ENCODE peak calls at places on chromosomes 3 and 15, in ten cellular contexts. Z is fibroblast of mammary gland, A is Panc1, S is sigmoid colon, C is dorsolateral prefrontal cortex, W is lung, Q is OCI-LY7, X is progenitor cell of endocrine pancreas, I is neural crest cell, V is right atrium auricular region. L is an unnamed sample.

GRCh38 chr3:126928921-126929485 is 53.9 kb upstream of the PLXNA1 start:
- DNase-seq in Z (no peak), A (no peak), S (peak), C (no peak), W (no peak), Q (no peak), X (no peak), I (no peak), V (no peak), L (no peak)

GRCh38 chr15:93035953-93036810 is 52.8 kb downstream of the RGMA start:
- DNase-seq in Z (peak), A (no peak), S (peak), C (no peak), W (no peak), Q (peak), X (no peak), I (peak), V (no peak), L (peak)

GRCh38 chr3:29950232-29950631 is 656.2 kb upstream of the TGFBR2 start:
- DNase-seq in Z (no peak), A (no peak), S (no peak), C (no peak), W (no peak), Q (no peak), X (no peak), I (no peak), V (no peak), L (no peak)

GRCh38 chr3:1294566-1294965 is 201.7 kb downstream of the CNTN6 start:
- DNase-seq in Z (no peak), A (no peak), S (no peak), C (no peak), W (no peak), Q (no peak), X (no peak), I (no peak), V (no peak), L (no peak)

GRCh38 chr3:104586344-104586743 is 780.4 kb upstream of the ALCAM start:
- DNase-seq in Z (no peak), A (no peak), S (no peak), C (no peak), W (no peak), Q (no peak), X (no peak), I (no peak), V (no peak), L (no peak)

GRCh38 chr3:146308222-146308621 is 57.3 kb upstream of the PLSCR4 start:
- DNase-seq in Z (peak), A (no peak), S (no peak), C (no peak), W (no peak), Q (no peak), X (no peak), I (no peak), V (no peak), L (no peak)

GRCh38 chr3:119469378-119470189 is 821 bp downstream of the POGLUT1 start:
- DNase-seq in Z (peak), A (no peak), S (no peak), C (peak), W (no peak), Q (peak), X (no peak), I (no peak), V (no peak), L (no peak)

GRCh38 chr15:69026355-69026754 is 11.9 kb downstream of the NOX5 start:
- DNase-seq in Z (no peak), A (no peak), S (no peak), C (no peak), W (no peak), Q (no peak), X (no peak), I (no peak), V (no peak), L (no peak)

GRCh38 chr3:87298111-87298718 is 21.8 kb upstream of the POU1F1 start:
- DNase-seq in Z (peak), A (no peak), S (no peak), C (no peak), W (no peak), Q (peak), X (no peak), I (no peak), V (no peak), L (no peak)

GRCh38 chr3:122969585-122970453 is 57.7 kb downstream of the SEMA5B start:
- DNase-seq in Z (peak), A (no peak), S (no peak), C (no peak), W (no peak), Q (no peak), X (no peak), I (no peak), V (no peak), L (no peak)

GRCh38 chr15:52790166-52790708 is at the start of gene ONECUT1:
- DNase-seq in Z (peak), A (no peak), S (no peak), C (no peak), W (no peak), Q (peak), X (peak), I (peak), V (no peak), L (peak)

GRCh38 chr3:159854500-159855124 is 134.0 kb upstream of the IL12A start:
- DNase-seq in Z (peak), A (peak), S (no peak), C (no peak), W (no peak), Q (no peak), X (no peak), I (no peak), V (no peak), L (no peak)

GRCh38 chr3:152497457-152497856 is 228.7 kb downstream of the MBNL1 start:
- DNase-seq in Z (peak), A (no peak), S (no peak), C (no peak), W (no peak), Q (no peak), X (no peak), I (no peak), V (no peak), L (no peak)

GRCh38 chr3:172313671-172314070 is 134.6 kb downstream of the GHSR start:
- DNase-seq in Z (no peak), A (no peak), S (no peak), C (peak), W (no peak), Q (no peak), X (no peak), I (no peak), V (no peak), L (no peak)

GRCh38 chr3:126125341-126125740 is 41.4 kb upstream of the SLC41A3 start:
- DNase-seq in Z (no peak), A (no peak), S (peak), C (no peak), W (no peak), Q (no peak), X (no peak), I (no peak), V (no peak), L (no peak)

GRCh38 chr3:52123106-52123708 is 31.0 kb downstream of the POC1A start:
- DNase-seq in Z (peak), A (peak), S (peak), C (peak), W (peak), Q (peak), X (peak), I (peak), V (peak), L (peak)

GRCh38 chr3:63661242-63661641 is 8.8 kb downstream of the SNTN start:
- DNase-seq in Z (peak), A (no peak), S (no peak), C (no peak), W (no peak), Q (peak), X (no peak), I (no peak), V (no peak), L (no peak)

GRCh38 chr3:169541528-169541927 is 122.0 kb downstream of the MECOM start:
- DNase-seq in Z (no peak), A (no peak), S (no peak), C (no peak), W (no peak), Q (no peak), X (no peak), I (no peak), V (no peak), L (no peak)

GRCh38 chr3:149401215-149401925 is 23.9 kb upstream of the TM4SF1 start:
- DNase-seq in Z (peak), A (no peak), S (no peak), C (no peak), W (no peak), Q (peak), X (no peak), I (no peak), V (no peak), L (no peak)

GRCh38 chr3:101963902-101964362 is 114.6 kb downstream of the NFKBIZ start:
- DNase-seq in Z (peak), A (no peak), S (no peak), C (peak), W (no peak), Q (no peak), X (no peak), I (no peak), V (no peak), L (no peak)

GRCh38 chr15:71088155-71088554 is 27.1 kb upstream of the THSD4 start:
- DNase-seq in Z (no peak), A (no peak), S (no peak), C (no peak), W (no peak), Q (no peak), X (no peak), I (no peak), V (no peak), L (no peak)

GRCh38 chr3:19202303-19202702 is 54.0 kb downstream of the KCNH8 start:
- DNase-seq in Z (no peak), A (no peak), S (no peak), C (peak), W (no peak), Q (no peak), X (no peak), I (no peak), V (no peak), L (no peak)

GRCh38 chr3:126352476-126353454 is 4.4 kb downstream of the KLF15 start:
- DNase-seq in Z (peak), A (no peak), S (peak), C (peak), W (peak), Q (no peak), X (no peak), I (no peak), V (no peak), L (no peak)

GRCh38 chr15:32993285-32993684 is 201.2 kb downstream of the FMN1 start:
- DNase-seq in Z (peak), A (no peak), S (no peak), C (no peak), W (no peak), Q (peak), X (no peak), I (no peak), V (no peak), L (no peak)

GRCh38 chr3:107861422-107861821 is 229.4 kb downstream of the CD47 start:
- DNase-seq in Z (no peak), A (no peak), S (no peak), C (no peak), W (no peak), Q (no peak), X (no peak), I (no peak), V (no peak), L (no peak)

GRCh38 chr3:197031315-197032285 is 2.0 kb upstream of the MELTF start:
- DNase-seq in Z (peak), A (peak), S (peak), C (peak), W (peak), Q (no peak), X (no peak), I (no peak), V (peak), L (peak)

GRCh38 chr3:129036234-129037092 is 24.1 kb upstream of the GP9 start:
- DNase-seq in Z (no peak), A (no peak), S (no peak), C (no peak), W (no peak), Q (no peak), X (no peak), I (no peak), V (no peak), L (no peak)

GRCh38 chr3:151213881-151214280 is 10.9 kb upstream of the GPR171 start:
- DNase-seq in Z (peak), A (no peak), S (no peak), C (no peak), W (no peak), Q (no peak), X (no peak), I (no peak), V (no peak), L (no peak)

GRCh38 chr3:151213151-151213550 is 10.1 kb upstream of the GPR171 start:
- DNase-seq in Z (no peak), A (no peak), S (no peak), C (no peak), W (no peak), Q (no peak), X (no peak), I (no peak), V (no peak), L (no peak)

GRCh38 chr3:151209652-151210051 is 6.6 kb upstream of the GPR171 start:
- DNase-seq in Z (no peak), A (no peak), S (no peak), C (no peak), W (no peak), Q (no peak), X (no peak), I (no peak), V (no peak), L (no peak)

GRCh38 chr3:151214459-151214858 is 11.4 kb upstream of the GPR171 start:
- DNase-seq in Z (no peak), A (no peak), S (no peak), C (no peak), W (no peak), Q (no peak), X (no peak), I (no peak), V (no peak), L (no peak)

GRCh38 chr3:151210676-151211381 is 7.8 kb upstream of the GPR171 start:
- DNase-seq in Z (peak), A (no peak), S (no peak), C (no peak), W (no peak), Q (peak), X (no peak), I (no peak), V (no peak), L (no peak)
- TF ChIP-seq CTCF in Z (peak), A (no peak), S (no peak), C (peak), W (no peak), Q (peak), X (no peak), I (no peak), V (no peak), L (no peak)

GRCh38 chr15:31265090-31265870 is 61.4 kb upstream of the KLF13 start:
- DNase-seq in Z (no peak), A (no peak), S (peak), C (no peak), W (peak), Q (peak), X (no peak), I (no peak), V (peak), L (peak)

GRCh38 chr15:31264534-31265089 is 62.0 kb upstream of the KLF13 start:
- DNase-seq in Z (no peak), A (no peak), S (no peak), C (no peak), W (no peak), Q (no peak), X (no peak), I (no peak), V (peak), L (peak)

GRCh38 chr15:31262143-31262530 is 64.5 kb upstream of the KLF13 start:
- DNase-seq in Z (no peak), A (no peak), S (peak), C (no peak), W (no peak), Q (no peak), X (no peak), I (no peak), V (peak), L (peak)

GRCh38 chr15:31262901-31263671 is 63.5 kb upstream of the KLF13 start:
- DNase-seq in Z (peak), A (no peak), S (peak), C (no peak), W (peak), Q (peak), X (no peak), I (no peak), V (peak), L (peak)

GRCh38 chr15:31263751-31264533 is 62.7 kb upstream of the KLF13 start:
- DNase-seq in Z (no peak), A (no peak), S (peak), C (peak), W (peak), Q (peak), X (no peak), I (no peak), V (peak), L (peak)
- TF ChIP-seq CTCF in Z (no peak), A (no peak), S (no peak), C (no peak), W (no peak), Q (peak), X (no peak), I (no peak), V (no peak), L (no peak)

GRCh38 chr15:29938701-29939340 is 116.6 kb upstream of the TJP1 start:
- DNase-seq in Z (peak), A (no peak), S (no peak), C (peak), W (no peak), Q (peak), X (no peak), I (no peak), V (no peak), L (no peak)
- TF ChIP-seq CTCF in Z (no peak), A (peak), S (no peak), C (peak), W (no peak), Q (peak), X (peak), I (no peak), V (peak), L (peak)

GRCh38 chr3:195084746-195085145 is 186.2 kb downstream of the XXYLT1 start:
- DNase-seq in Z (no peak), A (no peak), S (no peak), C (no peak), W (no peak), Q (no peak), X (no peak), I (no peak), V (no peak), L (no peak)

GRCh38 chr3:195087321-195087720 is 183.6 kb downstream of the XXYLT1 start:
- DNase-seq in Z (no peak), A (no peak), S (no peak), C (no peak), W (no peak), Q (no peak), X (no peak), I (no peak), V (no peak), L (peak)

GRCh38 chr3:195086341-195086740 is 184.6 kb downstream of the XXYLT1 start:
- DNase-seq in Z (no peak), A (no peak), S (no peak), C (no peak), W (no peak), Q (no peak), X (no peak), I (no peak), V (no peak), L (no peak)

GRCh38 chr3:195086885-195087284 is 184.1 kb downstream of the XXYLT1 start:
- DNase-seq in Z (no peak), A (no peak), S (no peak), C (no peak), W (no peak), Q (no peak), X (no peak), I (no peak), V (no peak), L (no peak)

DNA sequence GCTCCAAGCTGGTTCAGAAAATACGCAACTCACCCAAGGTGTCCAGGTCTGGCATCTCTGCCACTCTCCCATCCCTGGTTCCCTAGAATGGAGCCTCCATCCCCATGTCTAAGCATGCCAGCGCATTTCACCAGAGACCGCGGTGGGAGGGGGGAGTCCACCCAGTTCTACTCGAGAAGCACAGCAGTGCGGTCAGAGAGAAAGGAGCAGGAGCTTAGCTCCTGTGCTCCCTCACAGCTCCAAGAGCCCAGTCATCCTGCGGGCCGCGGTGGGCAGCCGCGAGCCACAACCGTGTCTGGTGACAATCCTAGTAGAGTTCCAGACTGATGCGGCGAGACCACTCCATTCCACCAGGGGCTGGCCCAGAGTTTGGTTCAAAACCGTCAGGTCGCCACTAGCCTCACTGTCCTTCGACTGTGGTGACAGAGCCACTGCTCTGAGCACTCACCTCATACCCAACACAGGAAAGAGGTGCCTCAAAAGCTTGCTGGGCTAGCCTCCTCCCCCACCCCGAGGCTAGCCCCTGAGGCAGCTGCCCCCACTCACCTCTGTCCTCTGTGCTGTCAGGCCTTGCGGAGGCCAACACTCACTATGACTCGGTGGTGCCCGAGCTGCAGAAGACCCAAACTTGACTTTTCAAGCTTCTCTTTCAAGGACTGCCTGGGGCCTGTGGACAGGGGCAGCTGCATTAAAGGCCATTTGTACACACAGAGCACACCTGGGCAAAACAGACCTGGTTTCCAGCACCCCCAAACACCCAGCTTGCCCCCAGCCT is 185.4 kb downstream of the XXYLT1 start:
- DNase-seq in Z (no peak), A (no peak), S (no peak), C (no peak), W (no peak), Q (no peak), X (no peak), I (no peak), V (no peak), L (no peak)
- TF ChIP-seq CTCF in Z (no peak), A (no peak), S (no peak), C (no peak), W (no peak), Q (no peak), X (no peak), I (no peak), V (no peak), L (peak)

GRCh38 chr3:40073310-40074007 is 236.0 kb upstream of the EIF1B start:
- DNase-seq in Z (no peak), A (no peak), S (no peak), C (no peak), W (no peak), Q (no peak), X (no peak), I (no peak), V (no peak), L (peak)
- TF ChIP-seq CTCF in Z (peak), A (peak), S (no peak), C (no peak), W (no peak), Q (peak), X (peak), I (no peak), V (no peak), L (peak)